ENCODE peak calls at places on chromosomes 13 and 19, in ten cellular contexts. M is HL-60; Y is fibroblast of pulmonary artery; F is CD4-positive, alpha-beta T cell; W is psoas muscle; E is endodermal cell; B is H1; R is AG10803; D is stomach; L is BE2C. N is an unnamed sample.

GRCh38 chr13:109914111-109914510 is 127.7 kb upstream of the IRS2 start:
- DNase-seq in M (no peak), Y (no peak), F (no peak), W (no peak), E (no peak), B (no peak), R (no peak), D (no peak), L (no peak), N (no peak)

GRCh38 chr13:103703246-103703645 is 637.0 kb upstream of the SLC10A2 start:
- DNase-seq in M (no peak), Y (no peak), F (no peak), W (no peak), E (no peak), B (no peak), R (no peak), D (no peak), L (no peak), N (no peak)

GRCh38 chr13:66492479-66492878 is 737.7 kb downstream of the PCDH9 start:
- DNase-seq in M (no peak), Y (no peak), F (no peak), W (no peak), E (peak), B (no peak), R (no peak), D (no peak), L (peak), N (no peak)

GRCh38 chr13:49636705-49637104 is 8.4 kb downstream of the ARL11 start:
- DNase-seq in M (no peak), Y (no peak), F (no peak), W (no peak), E (no peak), B (no peak), R (no peak), D (no peak), L (no peak), N (no peak)

GRCh38 chr19:54254195-54254906 is 2.7 kb downstream of the LILRB5 start:
- DNase-seq in M (no peak), Y (no peak), F (no peak), W (no peak), E (peak), B (no peak), R (no peak), D (no peak), L (no peak), N (no peak)

GRCh38 chr19:860481-861098 is 1.1 kb downstream of the CFD start:
- DNase-seq in M (peak), Y (peak), F (peak), W (peak), E (peak), B (no peak), R (peak), D (peak), L (peak), N (peak)

GRCh38 chr19:670609-671075 is 5.5 kb upstream of the FSTL3 start:
- DNase-seq in M (no peak), Y (no peak), F (no peak), W (no peak), E (peak), B (no peak), R (no peak), D (no peak), L (no peak), N (no peak)

GRCh38 chr19:39254539-39255345 is 6.1 kb upstream of the IFNL4 start:
- DNase-seq in M (no peak), Y (no peak), F (no peak), W (no peak), E (no peak), B (no peak), R (no peak), D (no peak), L (no peak), N (no peak)

GRCh38 chr13:27006519-27007161 is 165.0 kb downstream of the USP12 start:
- DNase-seq in M (no peak), Y (peak), F (no peak), W (no peak), E (peak), B (no peak), R (peak), D (peak), L (peak), N (no peak)

GRCh38 chr13:113774177-113775107 is 15.4 kb downstream of the TMEM255B start:
- DNase-seq in M (no peak), Y (peak), F (no peak), W (no peak), E (no peak), B (no peak), R (peak), D (peak), L (no peak), N (no peak)

GRCh38 chr13:70792121-70792520 is 683.9 kb upstream of the KLHL1 start:
- DNase-seq in M (no peak), Y (no peak), F (no peak), W (no peak), E (no peak), B (no peak), R (no peak), D (no peak), L (no peak), N (no peak)

GRCh38 chr19:37855098-37855497 is 51.3 kb downstream of the WDR87 start:
- DNase-seq in M (no peak), Y (peak), F (peak), W (peak), E (no peak), B (no peak), R (peak), D (no peak), L (peak), N (no peak)

GRCh38 chr19:4278460-4278901 is 585 bp upstream of the SHD start:
- DNase-seq in M (no peak), Y (no peak), F (no peak), W (no peak), E (no peak), B (no peak), R (no peak), D (no peak), L (peak), N (no peak)

GRCh38 chr13:49374585-49375290 is 69.1 kb downstream of the CAB39L start:
- DNase-seq in M (no peak), Y (peak), F (no peak), W (no peak), E (no peak), B (no peak), R (peak), D (no peak), L (no peak), N (no peak)

GRCh38 chr13:31115616-31116015 is 46.1 kb downstream of the HSPH1 start:
- DNase-seq in M (no peak), Y (no peak), F (no peak), W (no peak), E (peak), B (no peak), R (no peak), D (no peak), L (no peak), N (no peak)

GRCh38 chr19:39645800-39646411 is 9.8 kb upstream of the LGALS16 start:
- DNase-seq in M (no peak), Y (peak), F (no peak), W (no peak), E (peak), B (no peak), R (peak), D (no peak), L (no peak), N (peak)

GRCh38 chr19:35750167-35750566 is 1.8 kb downstream of the LIN37 start:
- DNase-seq in M (no peak), Y (no peak), F (no peak), W (no peak), E (no peak), B (no peak), R (no peak), D (no peak), L (no peak), N (no peak)

GRCh38 chr13:99432637-99433542 is 68.4 kb upstream of the TM9SF2 start:
- DNase-seq in M (peak), Y (peak), F (peak), W (peak), E (peak), B (peak), R (peak), D (peak), L (no peak), N (peak)

GRCh38 chr19:5345895-5346386 is 5.3 kb upstream of the PTPRS start:
- DNase-seq in M (no peak), Y (peak), F (no peak), W (no peak), E (peak), B (no peak), R (peak), D (no peak), L (no peak), N (no peak)

GRCh38 chr13:42041684-42042035 is 6.8 kb upstream of the DGKH start:
- DNase-seq in M (peak), Y (peak), F (no peak), W (peak), E (peak), B (no peak), R (peak), D (peak), L (peak), N (peak)

GRCh38 chr13:77699059-77699680 is 1.7 kb downstream of the SLAIN1 start:
- DNase-seq in M (no peak), Y (no peak), F (no peak), W (no peak), E (no peak), B (no peak), R (no peak), D (no peak), L (no peak), N (no peak)

GRCh38 chr13:23995283-23996073 is 98.2 kb upstream of the C1QTNF9B start:
- DNase-seq in M (no peak), Y (no peak), F (no peak), W (no peak), E (no peak), B (no peak), R (no peak), D (no peak), L (no peak), N (no peak)

GRCh38 chr19:18160792-18161690 is 8.1 kb downstream of the PIK3R2 start:
- DNase-seq in M (peak), Y (peak), F (peak), W (peak), E (peak), B (no peak), R (peak), D (peak), L (peak), N (peak)

GRCh38 chr13:48580185-48580803 is 47.4 kb upstream of the RCBTB2 start:
- DNase-seq in M (peak), Y (peak), F (peak), W (peak), E (peak), B (no peak), R (peak), D (peak), L (peak), N (peak)

GRCh38 chr13:25372275-25373081 is 704 bp downstream of the ATP8A2 start:
- DNase-seq in M (no peak), Y (no peak), F (no peak), W (no peak), E (peak), B (no peak), R (no peak), D (no peak), L (peak), N (peak)

GRCh38 chr13:25371608-25372274 is at the start of gene ATP8A2:
- DNase-seq in M (no peak), Y (no peak), F (no peak), W (no peak), E (peak), B (no peak), R (no peak), D (no peak), L (peak), N (no peak)

GRCh38 chr13:25377244-25377962 is 5.6 kb downstream of the ATP8A2 start:
- DNase-seq in M (no peak), Y (no peak), F (no peak), W (no peak), E (no peak), B (no peak), R (no peak), D (no peak), L (no peak), N (no peak)

GRCh38 chr13:25378528-25378927 is 6.8 kb downstream of the ATP8A2 start:
- DNase-seq in M (no peak), Y (no peak), F (no peak), W (no peak), E (no peak), B (no peak), R (no peak), D (no peak), L (no peak), N (no peak)

GRCh38 chr13:25375727-25376358 is 4.1 kb downstream of the ATP8A2 start:
- DNase-seq in M (peak), Y (peak), F (no peak), W (no peak), E (peak), B (no peak), R (peak), D (no peak), L (peak), N (peak)
- TF ChIP-seq CTCF in M (peak), Y (peak), F (peak), W (peak), E (peak), B (peak), R (peak), D (peak), L (peak), N (peak)

DNA sequence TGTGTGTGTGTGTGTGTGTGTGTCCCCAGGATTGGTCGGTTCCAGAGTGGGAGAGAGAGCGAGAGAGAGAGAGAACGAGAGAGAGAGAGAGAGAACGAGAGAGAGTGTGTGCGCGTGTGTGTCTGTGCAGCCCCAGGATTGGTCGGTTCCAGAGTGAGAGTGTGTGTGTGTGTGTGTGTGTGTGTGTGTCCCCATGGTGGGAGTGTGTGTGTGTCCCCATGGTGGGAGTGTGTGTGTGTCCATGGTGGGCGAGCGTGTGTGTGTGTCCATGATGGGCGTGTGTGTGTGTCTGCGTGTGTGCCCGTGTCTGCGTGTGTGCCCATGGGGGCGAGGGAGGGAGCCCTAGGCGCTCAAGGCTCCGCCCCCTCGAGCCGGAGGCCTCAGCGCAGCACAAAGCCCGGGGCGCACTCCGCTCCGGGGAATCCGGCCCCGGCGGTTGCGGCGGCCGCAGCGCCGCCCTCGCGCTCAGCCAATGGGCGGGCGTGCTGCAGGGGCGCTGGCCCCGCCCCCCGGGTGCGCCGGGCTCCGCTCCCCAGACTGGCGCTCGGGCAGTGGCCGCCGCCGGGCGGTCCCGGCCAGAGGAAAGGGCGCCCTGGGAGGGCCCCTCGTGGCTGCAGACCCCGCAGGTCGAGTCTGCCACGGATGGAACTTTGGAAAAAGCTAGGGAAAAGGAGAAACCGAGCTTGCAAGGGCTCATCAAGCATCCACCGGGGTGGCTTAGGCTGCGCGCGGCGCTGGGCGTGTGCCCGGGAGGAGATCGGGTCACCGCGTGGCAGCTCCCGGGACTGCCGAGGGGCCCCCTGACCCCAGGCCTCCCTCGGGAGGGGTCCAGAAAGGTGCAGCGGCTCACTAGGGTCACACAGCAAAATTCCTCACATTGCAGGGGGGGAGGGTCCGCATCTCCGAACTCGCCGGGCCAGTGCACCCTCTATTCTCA is 96.2 kb downstream of the INSR start:
- DNase-seq in M (peak), Y (peak), F (peak), W (peak), E (peak), B (peak), R (peak), D (peak), L (peak), N (peak)
- TF ChIP-seq CTCF in M (no peak), Y (peak), F (no peak), W (peak), E (peak), B (no peak), R (peak), D (no peak), L (no peak), N (no peak)

GRCh38 chr19:51346742-51347141 is 4.8 kb upstream of the VSIG10L start:
- DNase-seq in M (no peak), Y (no peak), F (no peak), W (no peak), E (peak), B (no peak), R (no peak), D (no peak), L (no peak), N (no peak)
- TF ChIP-seq CTCF in M (no peak), Y (no peak), F (no peak), W (no peak), E (peak), B (peak), R (no peak), D (no peak), L (no peak), N (no peak)

GRCh38 chr19:29084266-29084665 is 128.7 kb downstream of the UQCRFS1 start:
- DNase-seq in M (peak), Y (no peak), F (no peak), W (no peak), E (peak), B (no peak), R (peak), D (no peak), L (no peak), N (peak)
- TF ChIP-seq CTCF in M (peak), Y (no peak), F (no peak), W (no peak), E (peak), B (peak), R (peak), D (peak), L (peak), N (peak)

GRCh38 chr13:20704459-20705069 is 1.1 kb downstream of the IL17D start:
- DNase-seq in M (no peak), Y (no peak), F (no peak), W (no peak), E (peak), B (no peak), R (no peak), D (no peak), L (no peak), N (no peak)
- TF ChIP-seq CTCF in M (no peak), Y (no peak), F (no peak), W (no peak), E (no peak), B (no peak), R (no peak), D (no peak), L (no peak), N (no peak)

GRCh38 chr13:38697628-38698333 is 10.9 kb downstream of the FREM2 start:
- DNase-seq in M (no peak), Y (no peak), F (no peak), W (no peak), E (no peak), B (no peak), R (no peak), D (no peak), L (no peak), N (no peak)
- TF ChIP-seq CTCF in M (no peak), Y (no peak), F (no peak), W (peak), E (peak), B (peak), R (no peak), D (no peak), L (no peak), N (no peak)

DNA sequence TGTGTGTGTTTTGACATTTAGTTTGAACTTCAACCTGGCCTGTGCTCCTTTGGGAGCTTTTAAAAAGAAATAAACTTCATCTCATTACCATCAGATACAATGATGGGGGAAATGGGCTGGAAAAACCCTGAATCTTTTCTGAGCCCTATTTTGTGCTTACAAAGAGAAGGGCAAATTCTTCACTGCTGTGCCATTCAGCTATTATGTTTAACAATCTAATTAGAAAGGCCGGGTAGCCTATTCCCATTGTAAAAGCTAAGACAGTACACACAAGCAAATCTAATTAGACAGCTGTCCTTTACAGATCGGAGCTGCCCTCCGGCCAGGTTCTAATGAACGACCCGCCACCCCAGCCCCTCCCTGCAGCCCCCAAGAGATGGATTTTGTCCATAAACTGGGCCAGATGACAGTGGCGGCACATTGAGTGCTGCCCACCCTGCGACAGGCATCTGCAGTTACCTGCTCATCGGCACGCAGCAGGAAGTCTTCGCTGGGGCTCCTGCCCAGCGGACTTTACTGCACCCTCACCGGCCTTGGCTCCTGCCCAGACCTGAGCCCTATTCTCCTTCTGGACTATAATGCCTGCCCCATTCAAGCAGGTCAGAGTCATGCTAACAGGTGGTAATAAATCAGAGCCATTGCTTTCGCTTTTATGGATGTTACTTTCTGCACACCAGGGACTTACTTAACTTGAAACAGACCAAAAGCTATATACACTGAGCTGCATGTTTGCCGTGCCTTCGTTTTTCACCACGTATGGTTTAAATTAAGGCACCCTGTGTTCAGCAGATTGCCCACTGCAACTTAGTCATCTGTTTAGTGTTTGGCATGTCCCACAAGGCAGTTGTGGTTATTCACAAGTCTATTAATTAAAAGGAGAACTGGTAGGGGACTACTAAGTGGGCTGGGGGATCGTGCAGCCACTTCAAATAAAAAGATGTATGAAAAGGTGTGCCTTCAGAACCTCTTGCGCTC is 549.6 kb downstream of the FGF9 start:
- DNase-seq in M (no peak), Y (no peak), F (no peak), W (no peak), E (no peak), B (no peak), R (peak), D (no peak), L (no peak), N (no peak)
- TF ChIP-seq CTCF in M (no peak), Y (no peak), F (no peak), W (no peak), E (no peak), B (no peak), R (no peak), D (no peak), L (no peak), N (no peak)

GRCh38 chr13:37381502-37381901 is 217.1 kb downstream of the POSTN start:
- DNase-seq in M (no peak), Y (no peak), F (no peak), W (no peak), E (no peak), B (no peak), R (no peak), D (no peak), L (no peak), N (no peak)

GRCh38 chr13:37375071-37375470 is 223.5 kb downstream of the POSTN start:
- DNase-seq in M (no peak), Y (no peak), F (no peak), W (no peak), E (no peak), B (no peak), R (no peak), D (no peak), L (no peak), N (no peak)

GRCh38 chr13:37375724-37376123 is 222.8 kb downstream of the POSTN start:
- DNase-seq in M (no peak), Y (peak), F (no peak), W (no peak), E (no peak), B (no peak), R (no peak), D (no peak), L (no peak), N (no peak)
- TF ChIP-seq CTCF in M (no peak), Y (no peak), F (no peak), W (no peak), E (no peak), B (no peak), R (no peak), D (no peak), L (no peak), N (no peak)

DNA sequence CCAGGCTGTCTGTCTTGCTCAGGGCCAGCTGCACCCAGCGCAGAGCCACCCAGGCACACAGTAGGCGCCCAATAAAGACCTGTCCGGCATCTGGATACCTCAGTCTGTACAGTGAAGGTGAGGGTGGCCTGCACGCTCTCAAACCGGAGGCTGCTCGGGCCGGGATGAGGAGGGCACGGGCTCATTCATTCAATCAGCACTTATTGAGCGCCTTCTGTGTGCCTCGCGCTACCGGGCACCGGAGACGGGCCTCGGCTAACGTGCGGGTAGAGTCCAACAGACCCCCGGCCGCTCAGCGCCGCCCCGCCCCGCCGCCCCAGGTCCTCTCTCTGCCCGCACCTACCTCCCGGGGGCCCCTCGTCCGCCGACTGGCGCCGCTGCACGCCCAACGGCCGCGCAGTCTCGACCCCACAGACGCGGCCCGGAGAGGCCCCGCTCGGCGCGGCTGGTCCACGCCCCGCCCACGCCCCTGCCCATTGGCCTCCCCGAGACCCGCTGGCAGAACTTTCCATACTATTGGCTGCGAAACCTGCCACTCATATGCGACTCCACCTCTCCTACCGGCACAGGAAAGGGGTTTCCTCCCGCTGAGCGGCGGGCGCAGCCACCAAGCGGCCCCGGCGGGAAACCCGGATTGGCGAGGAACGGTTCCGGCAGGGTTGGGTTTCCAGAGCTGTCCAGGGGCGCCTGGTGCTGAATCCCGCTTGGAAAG is at the start of gene SLC39A3:
- DNase-seq in M (peak), Y (peak), F (peak), W (peak), E (peak), B (peak), R (peak), D (peak), L (peak), N (peak)
- TF ChIP-seq CTCF in M (no peak), Y (peak), F (no peak), W (no peak), E (peak), B (no peak), R (no peak), D (no peak), L (no peak), N (no peak)